ENCODE peak calls at places on chromosomes 1 and 21, in four cellular contexts. W, K, Y and V are unnamed samples.

GRCh38 chr1:32426489-32427255 is 32.4 kb upstream of the BSDC1 start:
- DNase-seq in W (peak), K (no peak), Y (no peak), V (no peak)

GRCh38 chr1:6241887-6242740 is 1.9 kb upstream of the HES3 start:
- DNase-seq in W (no peak), K (no peak), Y (no peak), V (no peak)

GRCh38 chr1:109762821-109763645 is 690 bp downstream of the EPS8L3 start:
- DNase-seq in W (peak), K (peak), Y (no peak), V (no peak)

GRCh38 chr1:153532161-153532560 is 3.6 kb downstream of the S100A6 start:
- DNase-seq in W (no peak), K (no peak), Y (no peak), V (no peak)

GRCh38 chr1:20123696-20124450 is 4.5 kb upstream of the PLA2G2D start:
- DNase-seq in W (no peak), K (no peak), Y (no peak), V (no peak)

GRCh38 chr1:151347523-151348246 is 633 bp upstream of the RFX5 start:
- DNase-seq in W (no peak), K (no peak), Y (no peak), V (no peak)

GRCh38 chr1:8476021-8476420 is 158.1 kb downstream of the SLC45A1 start:
- DNase-seq in W (no peak), K (no peak), Y (no peak), V (no peak)

GRCh38 chr21:31173881-31174555 is 135.7 kb upstream of the KRTAP19-8 start:
- DNase-seq in W (peak), K (no peak), Y (no peak), V (peak)

GRCh38 chr1:193104496-193104905 is 713 bp downstream of the GLRX2 start:
- DNase-seq in W (peak), K (peak), Y (peak), V (no peak)

GRCh38 chr1:77513839-77514763 is 168.4 kb downstream of the ZZZ3 start:
- DNase-seq in W (no peak), K (no peak), Y (no peak), V (no peak)

GRCh38 chr1:36433102-36433501 is 17.1 kb downstream of the OSCP1 start:
- DNase-seq in W (no peak), K (no peak), Y (no peak), V (no peak)

GRCh38 chr21:39033878-39034589 is 149.2 kb downstream of the PSMG1 start:
- DNase-seq in W (no peak), K (no peak), Y (no peak), V (peak)

GRCh38 chr1:189103956-189104355 is 1373.7 kb downstream of the BRINP3 start:
- DNase-seq in W (no peak), K (no peak), Y (no peak), V (no peak)

GRCh38 chr1:13662498-13662897 is 37.5 kb upstream of the PRDM2 start:
- DNase-seq in W (peak), K (no peak), Y (no peak), V (peak)

GRCh38 chr1:99650021-99650420 is 4.1 kb downstream of the PALMD start:
- DNase-seq in W (no peak), K (no peak), Y (no peak), V (no peak)

GRCh38 chr1:205593967-205594366 is 37.8 kb downstream of the ELK4 start:
- DNase-seq in W (no peak), K (no peak), Y (no peak), V (peak)

GRCh38 chr1:171017431-171017830 is 73.3 kb upstream of the FMO3 start:
- DNase-seq in W (no peak), K (no peak), Y (no peak), V (no peak)

GRCh38 chr1:79198841-79199240 is 192.3 kb upstream of the ADGRL4 start:
- DNase-seq in W (no peak), K (no peak), Y (no peak), V (no peak)

GRCh38 chr1:28518745-28519341 is 13.0 kb downstream of the RCC1 start:
- DNase-seq in W (no peak), K (peak), Y (no peak), V (no peak)

GRCh38 chr1:48217861-48218260 is 4.7 kb upstream of the SLC5A9 start:
- DNase-seq in W (no peak), K (no peak), Y (no peak), V (no peak)

GRCh38 chr1:55580845-55581332 is 365.7 kb upstream of the USP24 start:
- DNase-seq in W (peak), K (no peak), Y (no peak), V (no peak)

GRCh38 chr1:168085401-168085872 is 51.3 kb downstream of the GPR161 start:
- DNase-seq in W (peak), K (no peak), Y (peak), V (peak)

GRCh38 chr1:37995773-37996379 is 6.1 kb upstream of the SF3A3 start:
- DNase-seq in W (peak), K (no peak), Y (peak), V (peak)

GRCh38 chr1:91847851-91848250 is 38.1 kb downstream of the TGFBR3 start:
- DNase-seq in W (no peak), K (no peak), Y (no peak), V (no peak)

GRCh38 chr1:8423134-8423701 is 105.3 kb downstream of the SLC45A1 start:
- DNase-seq in W (peak), K (no peak), Y (no peak), V (no peak)

GRCh38 chr1:50023292-50024159 is at the start of gene AGBL4:
- DNase-seq in W (no peak), K (no peak), Y (peak), V (no peak)

GRCh38 chr1:41475859-41476567 is 8.5 kb downstream of the EDN2 start:
- DNase-seq in W (peak), K (no peak), Y (no peak), V (no peak)

GRCh38 chr1:10074059-10074854 is 41.5 kb downstream of the UBE4B start:
- DNase-seq in W (peak), K (peak), Y (peak), V (peak)

GRCh38 chr21:15406791-15407190 is 323.0 kb upstream of the USP25 start:
- DNase-seq in W (no peak), K (no peak), Y (no peak), V (no peak)

GRCh38 chr1:202361701-202362100 is 13.2 kb downstream of the PPP1R12B start:
- DNase-seq in W (no peak), K (no peak), Y (no peak), V (no peak)

GRCh38 chr1:58911841-58912553 is 128.2 kb upstream of the JUN start:
- DNase-seq in W (no peak), K (no peak), Y (no peak), V (peak)

GRCh38 chr1:12477936-12478611 is 139.9 kb downstream of the DHRS3 start:
- DNase-seq in W (peak), K (no peak), Y (peak), V (peak)

GRCh38 chr1:246450485-246451251 is 56.4 kb downstream of the SMYD3 start:
- DNase-seq in W (no peak), K (no peak), Y (no peak), V (no peak)

GRCh38 chr21:34743831-34744230 is 75.0 kb downstream of the CLIC6 start:
- DNase-seq in W (no peak), K (no peak), Y (peak), V (peak)

GRCh38 chr21:32306021-32306780 is 7.5 kb downstream of the MRAP start:
- DNase-seq in W (no peak), K (no peak), Y (no peak), V (peak)

GRCh38 chr1:111127923-111128643 is 11.8 kb downstream of the DRAM2 start:
- DNase-seq in W (no peak), K (peak), Y (no peak), V (no peak)

GRCh38 chr1:107652976-107653375 is 312.0 kb downstream of the VAV3 start:
- DNase-seq in W (no peak), K (no peak), Y (no peak), V (no peak)

GRCh38 chr1:107648071-107648470 is 316.9 kb downstream of the VAV3 start:
- DNase-seq in W (no peak), K (no peak), Y (no peak), V (no peak)

GRCh38 chr1:107643766-107644165 is 321.2 kb downstream of the VAV3 start:
- DNase-seq in W (no peak), K (no peak), Y (no peak), V (no peak)

GRCh38 chr1:107647012-107647411 is 318.0 kb downstream of the VAV3 start:
- DNase-seq in W (no peak), K (no peak), Y (no peak), V (no peak)

DNA sequence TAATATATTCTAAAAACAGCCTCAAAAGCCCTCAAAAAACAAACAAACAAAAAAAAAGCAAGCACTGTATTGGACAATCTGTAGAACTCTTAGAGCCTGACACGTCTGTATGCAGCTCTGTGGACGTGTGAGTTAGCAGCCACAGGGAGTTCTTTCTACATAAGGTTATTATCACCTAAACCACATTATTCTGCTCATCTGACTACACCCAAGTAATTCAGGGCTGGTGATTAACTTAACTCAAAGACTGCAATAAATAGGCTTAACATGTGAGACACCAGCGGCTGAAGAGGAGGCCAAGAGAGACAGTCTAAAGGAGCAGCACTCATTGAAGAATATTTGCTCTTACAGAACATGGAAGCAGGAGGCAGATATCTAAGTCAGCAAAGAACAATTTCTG is 316.0 kb downstream of the VAV3 start:
- DNase-seq in W (no peak), K (no peak), Y (no peak), V (no peak)
- H3K27ac ChIP-seq in W (peak), K (no peak), Y (no peak), V (no peak)

DNA sequence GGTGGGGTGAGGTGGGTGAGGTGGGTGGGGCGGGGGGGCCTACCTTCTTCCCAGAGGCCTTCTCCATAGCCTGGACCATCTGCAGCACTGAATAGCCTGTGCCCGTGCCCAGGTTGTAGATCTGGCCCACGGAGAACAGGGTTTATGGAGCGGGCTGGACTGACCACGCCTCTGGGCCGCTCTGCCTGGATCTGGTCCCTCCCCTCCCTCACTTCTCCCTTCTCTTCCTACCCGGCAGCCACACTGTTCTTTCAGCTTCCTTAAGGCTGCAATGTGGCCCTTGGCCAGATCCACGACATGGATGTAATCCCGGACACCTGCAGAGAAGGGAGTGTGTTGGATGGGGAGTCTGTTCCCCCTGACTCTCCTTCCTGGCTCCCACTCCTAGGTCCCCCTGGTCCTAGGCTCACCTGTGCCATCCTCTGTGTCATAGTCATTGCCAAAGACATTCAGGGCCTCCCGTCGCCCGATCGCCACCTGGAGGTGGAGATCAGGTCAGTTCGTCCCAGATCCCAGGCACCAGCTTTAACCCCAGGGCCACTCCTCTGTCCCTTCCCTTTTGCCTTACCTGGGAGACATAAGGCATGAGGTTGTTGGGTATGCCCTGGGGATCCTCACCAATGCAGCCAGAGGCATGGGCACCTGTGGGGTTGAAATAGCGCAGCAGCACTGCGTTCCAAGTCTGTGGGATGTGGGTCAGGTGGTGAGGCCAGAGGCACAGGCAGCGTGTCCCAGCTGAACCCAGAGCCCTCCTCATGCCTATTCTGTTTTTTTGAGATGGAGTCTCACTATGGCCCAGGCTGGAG is 3.9 kb downstream of the GALE start:
- DNase-seq in W (no peak), K (no peak), Y (no peak), V (no peak)
- TF ChIP-seq CTCF in W (no peak), K (no peak), Y (no peak), V (no peak)

GRCh38 chr21:26165331-26165730 is 5.2 kb downstream of the APP start:
- DNase-seq in W (no peak), K (no peak), Y (no peak), V (no peak)
- H3K27ac ChIP-seq in W (no peak), K (peak), Y (no peak), V (no peak)

DNA sequence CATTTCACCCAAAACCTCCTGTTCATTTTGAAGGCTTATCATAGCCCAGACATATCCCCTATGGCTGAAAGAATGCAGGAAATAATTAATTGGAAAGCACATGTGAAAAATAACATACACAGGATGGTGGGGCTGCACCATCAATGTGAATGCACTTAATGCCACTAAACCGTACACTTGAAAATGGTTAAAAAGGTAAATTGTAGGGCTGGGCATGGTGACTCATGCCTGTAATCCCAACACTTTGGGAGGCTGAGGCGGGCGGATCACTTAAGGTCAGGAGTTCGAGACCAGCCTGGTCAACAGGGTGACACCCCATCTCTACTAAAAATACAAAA is 98.7 kb upstream of the BACE2 start:
- DNase-seq in W (no peak), K (no peak), Y (no peak), V (no peak)
- TF ChIP-seq CTCF in W (no peak), K (no peak), Y (no peak), V (peak)

DNA sequence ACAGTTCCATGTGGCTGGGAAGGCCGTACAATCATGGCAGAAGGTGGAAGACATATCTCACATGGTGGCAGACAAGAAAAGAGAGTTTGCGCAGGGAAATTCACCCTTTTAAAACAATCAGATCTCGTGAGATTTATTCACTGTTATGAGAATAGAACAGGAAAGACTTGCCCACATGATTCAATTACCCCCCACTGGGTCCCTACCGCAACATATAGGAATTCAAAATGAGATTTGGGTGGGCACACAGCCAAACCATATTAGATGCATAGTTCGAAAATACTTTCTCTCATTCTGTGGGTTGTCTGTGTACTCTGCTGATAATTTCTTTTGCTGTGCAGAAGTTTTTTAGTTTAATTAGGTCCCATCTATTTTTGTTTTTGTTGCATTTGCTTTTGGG is 990.3 kb downstream of the PLA2G4A start:
- DNase-seq in W (no peak), K (no peak), Y (no peak), V (no peak)
- H3K27ac ChIP-seq in W (no peak), K (no peak), Y (no peak), V (no peak)

GRCh38 chr1:174217787-174218574 is 58.7 kb downstream of the RABGAP1L start:
- DNase-seq in W (no peak), K (no peak), Y (no peak), V (no peak)
- TF ChIP-seq CTCF in W (peak), K (peak), Y (peak), V (peak)